ENCODE peak calls at places on chromosomes 3 and 15, in five cellular contexts. O, P, A, K and C are unnamed samples.

GRCh38 chr3:46880884-46881818 is 3.6 kb downstream of the PTH1R start:
- DNase-seq in P (no peak), A (no peak), K (no peak), O (no peak), C (no peak)

GRCh38 chr3:111324645-111325044 is 217.4 kb upstream of the CD96 start:
- DNase-seq in A (no peak), P (no peak), K (no peak), O (no peak), C (no peak)

GRCh38 chr3:39396690-39397089 is 9.8 kb upstream of the RPSA start:
- DNase-seq in A (no peak), K (no peak), O (no peak), P (no peak), C (no peak)

GRCh38 chr3:9037113-9037715 is 73.9 kb upstream of the RAD18 start:
- DNase-seq in O (peak; percentile 27), A (no peak), K (no peak), P (no peak), C (no peak)

GRCh38 chr15:25694238-25694584 is 168.9 kb downstream of the ATP10A start:
- DNase-seq in K (no peak), O (no peak), A (no peak), P (no peak), C (no peak)

GRCh38 chr3:79560698-79561097 is 207.1 kb downstream of the ROBO1 start:
- DNase-seq in K (no peak), A (no peak), O (no peak), P (no peak), C (no peak)

GRCh38 chr3:144966560-144966959 is 994.9 kb downstream of the DIPK2A start:
- DNase-seq in O (no peak), A (no peak), K (no peak), P (no peak), C (no peak)

GRCh38 chr3:11195721-11196332 is 41.5 kb downstream of the HRH1 start:
- DNase-seq in O (no peak), P (no peak), A (no peak), K (no peak), C (no peak)

GRCh38 chr3:69288161-69288895 is 97.6 kb downstream of the FRMD4B start:
- DNase-seq in O (no peak), A (peak; percentile 78), P (peak; percentile 89), K (no peak), C (no peak)

GRCh38 chr3:188867691-188868090 is 304.1 kb upstream of the TPRG1 start:
- DNase-seq in K (no peak), O (no peak), P (no peak), A (no peak), C (no peak)

GRCh38 chr15:66369773-66370651 is 13.5 kb upstream of the TIPIN start:
- DNase-seq in A (no peak), P (no peak), K (peak; percentile 38), O (no peak), C (no peak)

GRCh38 chr3:16240229-16241023 is 24.3 kb downstream of the DPH3 start:
- DNase-seq in K (no peak), P (no peak), A (no peak), O (no peak), C (no peak)

GRCh38 chr3:15171096-15171495 is 35.0 kb upstream of the CAPN7 start:
- DNase-seq in P (no peak), A (no peak), O (no peak), K (no peak), C (no peak)

GRCh38 chr15:70014311-70014707 is 83.4 kb downstream of the TLE3 start:
- DNase-seq in O (no peak), K (no peak), A (no peak), P (no peak), C (no peak)

GRCh38 chr15:70017025-70017424 is 80.7 kb downstream of the TLE3 start:
- DNase-seq in A (no peak), P (no peak), O (no peak), K (no peak), C (no peak)

GRCh38 chr15:70014860-70015490 is 82.7 kb downstream of the TLE3 start:
- DNase-seq in K (no peak), A (no peak), P (peak; percentile 91), O (no peak), C (no peak)

GRCh38 chr15:70017796-70018195 is 79.9 kb downstream of the TLE3 start:
- DNase-seq in O (no peak), P (no peak), K (no peak), A (no peak), C (no peak)

GRCh38 chr15:70016511-70016994 is 81.2 kb downstream of the TLE3 start:
- DNase-seq in P (no peak), A (no peak), O (no peak), K (no peak), C (no peak)
- H3K4me3 ChIP-seq in P (no peak overlapping the region), A (no peak overlapping the region), O (no peak overlapping the region), K (no peak overlapping the region), C (no peak overlapping the region)

DNA sequence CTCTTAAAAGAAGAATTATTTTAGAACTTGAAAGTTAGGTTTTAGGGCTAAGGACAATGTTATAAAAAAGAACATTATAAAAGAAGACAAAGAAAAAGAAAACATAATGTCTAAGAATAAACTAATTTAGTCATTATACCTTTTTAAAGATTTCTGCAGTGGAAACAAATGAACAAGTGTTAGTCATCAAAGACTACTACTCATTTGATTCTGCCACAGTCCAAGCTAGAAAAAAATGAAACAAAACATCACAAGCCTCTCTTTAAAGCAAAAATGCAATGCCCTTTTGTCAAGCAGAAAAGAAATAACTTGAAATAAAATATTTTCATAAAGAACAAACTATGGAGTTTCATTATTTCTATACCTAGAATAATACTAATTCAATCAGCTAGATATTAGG is 102.0 kb downstream of the TBC1D5 start:
- DNase-seq in P (no peak), K (no peak), O (no peak), A (no peak), C (no peak)
- H3K4me1 ChIP-seq in P (no peaks in the 10 kb centered on the region), K (no peaks in the 10 kb centered on the region), O (no peaks in the 10 kb centered on the region), A (no peaks in the 10 kb centered on the region), C (no peaks in the 10 kb centered on the region)

DNA sequence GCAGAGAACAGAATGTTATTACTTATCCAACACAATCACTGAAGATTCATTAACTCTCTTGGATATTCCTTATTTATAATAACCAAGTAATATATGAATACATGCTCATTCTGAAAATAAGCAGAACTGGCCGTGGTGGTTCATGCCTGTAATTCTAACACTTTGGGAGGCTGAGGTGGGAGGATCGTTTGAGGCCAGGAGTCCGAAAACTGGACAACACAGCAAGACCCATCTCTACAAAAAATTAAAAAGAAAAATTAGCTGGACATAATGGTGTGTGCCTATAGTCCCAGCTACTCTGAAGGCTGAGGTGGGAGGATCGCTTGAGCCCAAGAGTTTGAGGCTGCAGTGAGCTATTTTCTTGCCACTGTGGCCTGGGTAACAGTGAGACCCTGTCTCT is 25.9 kb downstream of the RNF168 start:
- DNase-seq in A (no peak), O (no peak), P (no peak), K (no peak), C (no peak)
- H3K36me3 ChIP-seq in A (peaks cover 22% of the 10 kb centered on the region), O (peaks cover 100% of the 10 kb centered on the region), P (peaks cover 75% of the 10 kb centered on the region), K (peaks cover 5% of the 10 kb centered on the region), C (peaks cover 17% of the 10 kb centered on the region)

GRCh38 chr3:33388374-33389100 is 51.7 kb downstream of the UBP1 start:
- DNase-seq in K (no peak), A (no peak), P (no peak), O (no peak), C (no peak)
- H3K4me3 ChIP-seq in K (no peak overlapping the region), A (no peak overlapping the region), P (no peak overlapping the region), O (no peak overlapping the region), C (no peak overlapping the region)

DNA sequence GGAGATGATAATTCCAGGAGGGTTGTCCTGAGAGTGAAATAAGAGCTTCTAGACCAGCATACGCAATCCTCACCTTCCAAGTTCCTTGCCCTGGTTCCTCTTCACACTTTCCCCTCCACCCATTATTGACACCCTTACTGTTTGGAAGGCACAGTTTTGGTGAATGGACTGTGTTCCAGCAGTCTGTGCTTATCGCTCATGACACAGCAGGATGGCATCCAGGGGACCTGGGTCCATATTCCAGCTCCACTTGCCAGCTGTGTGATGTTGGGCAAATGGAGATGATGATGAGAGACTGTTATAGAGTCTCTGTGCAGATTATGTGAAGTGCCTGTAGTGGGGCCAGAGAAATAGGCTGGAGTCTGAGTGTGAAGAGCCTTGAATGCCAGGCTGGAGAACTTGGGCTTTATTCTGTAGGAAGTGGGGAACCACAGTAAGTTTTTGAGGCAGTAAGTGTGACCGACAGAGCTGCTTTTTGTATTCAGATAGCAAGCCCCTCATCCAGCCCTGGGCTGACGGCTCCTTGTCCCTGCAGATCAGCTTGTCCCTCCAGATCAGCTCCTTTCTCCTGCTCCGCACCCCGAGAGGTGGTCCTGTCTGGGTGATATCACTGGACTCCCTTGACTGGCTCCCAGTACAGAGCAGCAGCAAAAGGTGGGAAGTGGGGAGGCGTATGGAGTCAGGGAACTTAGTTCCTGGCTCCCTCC is 8.1 kb downstream of the KBTBD13 start:
- DNase-seq in P (no peak), A (no peak), O (no peak), K (no peak), C (no peak)
- H3K4me1 ChIP-seq in P (peaks cover 59% of the 10 kb centered on the region), A (peaks cover 58% of the 10 kb centered on the region), O (no peaks in the 10 kb centered on the region), K (peaks cover 14% of the 10 kb centered on the region), C (peaks cover 11% of the 10 kb centered on the region)

DNA sequence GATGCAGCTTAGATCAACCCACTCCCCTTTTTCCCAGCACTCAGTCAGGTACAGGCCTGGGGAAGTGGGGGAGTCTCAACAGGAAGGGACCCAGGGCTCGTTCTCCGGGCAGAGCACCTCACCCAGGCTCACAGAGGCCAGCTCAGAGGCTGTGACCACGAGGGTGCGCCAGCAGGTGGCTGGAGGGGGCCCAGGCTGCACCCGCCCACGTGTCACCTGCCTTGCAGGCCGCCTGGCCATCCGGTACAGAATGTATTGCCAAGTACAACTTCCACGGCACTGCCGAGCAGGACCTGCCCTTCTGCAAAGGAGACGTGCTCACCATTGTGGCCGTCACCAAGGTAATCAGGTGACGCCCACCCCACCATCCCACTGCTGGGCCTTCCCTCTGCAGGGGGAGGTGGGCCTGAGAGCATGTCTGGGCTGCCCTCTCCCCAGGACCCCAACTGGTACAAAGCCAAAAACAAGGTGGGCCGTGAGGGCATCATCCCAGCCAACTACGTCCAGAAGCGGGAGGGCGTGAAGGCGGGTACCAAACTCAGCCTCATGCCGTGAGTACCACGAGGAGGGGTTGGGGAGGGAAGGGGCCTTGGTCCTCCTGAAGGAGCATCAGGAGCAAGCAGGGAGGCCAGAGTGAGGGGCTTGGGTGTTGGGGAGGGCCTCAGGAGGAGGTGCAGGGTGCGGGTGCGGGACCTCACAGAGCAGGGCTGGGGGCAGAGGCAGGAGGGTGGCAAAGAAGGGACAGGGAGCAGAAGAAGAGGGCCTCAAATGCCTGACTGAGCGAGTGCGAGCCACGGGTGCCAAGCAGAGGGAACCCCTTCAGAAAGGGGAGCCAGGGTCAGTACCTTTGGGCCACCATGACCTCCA is 14.0 kb upstream of the LMAN1L start:
- DNase-seq in O (no peak), A (no peak), P (no peak), K (no peak), C (no peak)
- H3K36me3 ChIP-seq in O (peaks cover 53% of the 10 kb centered on the region), A (peaks cover 43% of the 10 kb centered on the region), P (peaks cover 77% of the 10 kb centered on the region), K (peaks cover 42% of the 10 kb centered on the region), C (peaks cover 56% of the 10 kb centered on the region)

DNA sequence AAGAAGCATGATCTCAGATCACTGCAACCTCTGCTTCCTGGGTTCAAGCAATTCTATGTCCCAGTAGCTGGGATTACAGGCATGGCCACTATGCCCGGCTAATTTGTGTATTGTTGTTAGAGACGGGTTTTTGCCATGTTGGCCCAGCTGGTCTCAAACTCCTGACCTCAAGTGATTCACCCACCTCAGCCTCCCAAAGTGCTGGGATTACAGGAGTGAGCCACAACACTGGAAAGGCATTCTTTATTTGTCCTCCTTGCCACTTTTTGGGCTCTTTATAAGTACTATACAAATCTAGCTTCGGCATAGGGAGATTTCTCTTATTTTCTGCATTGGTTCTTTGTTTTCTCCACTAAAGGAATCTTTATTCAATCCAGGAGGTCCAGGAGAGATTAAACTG is 18.6 kb downstream of the CMTM8 start:
- DNase-seq in O (no peak), P (no peak), A (no peak), K (no peak), C (no peak)
- H3K4me3 ChIP-seq in O (no peak overlapping the region), P (no peak overlapping the region), A (no peak overlapping the region), K (no peak overlapping the region), C (no peak overlapping the region)